ENCODE peak calls at places on chromosomes 13 and 19, in eight cellular contexts. U is stimulated activated CD4-positive, alpha-beta T cell treated with anti-CD3 and anti-CD28 coated beads, Interleukin-12 subunit alpha, Interleukin-12 subunit beta, amount 100 ng/mL, for 48 hours; K is GM12878; P is NCI-H774; F is omental fat pad; A is neuronal stem cell; T is Panc1; G is activated effector memory CD4-positive, alpha-beta T cell treated with anti-CD3 and anti-CD28 coated beads, Interleukin-2, amount 50 U/mL, for 16 hours. S is an unnamed sample.

GRCh38 chr19:7975037-7975436 is 30.4 kb downstream of the ELAVL1 start:
- DNase-seq in U (no peak), K (no peak), P (no peak), F (no peak), A (no peak), T (no peak), G (no peak), S (no peak)

GRCh38 chr13:71249031-71249430 is 618.0 kb downstream of the DACH1 start:
- DNase-seq in U (no peak), K (no peak), P (no peak), F (no peak), A (no peak), T (no peak), G (no peak), S (no peak)

GRCh38 chr19:45442927-45443461 is 19.3 kb upstream of the ERCC1 start:
- DNase-seq in U (no peak), K (no peak), P (no peak), F (peak), A (no peak), T (no peak), G (peak), S (no peak)

GRCh38 chr19:41174297-41174928 is 18.6 kb upstream of the CYP2S1 start:
- DNase-seq in U (no peak), K (no peak), P (no peak), F (no peak), A (no peak), T (no peak), G (no peak), S (no peak)

GRCh38 chr19:42214810-42215209 is 2.7 kb downstream of the DEDD2 start:
- DNase-seq in U (no peak), K (no peak), P (no peak), F (no peak), A (no peak), T (no peak), G (no peak), S (no peak)

GRCh38 chr19:6718741-6719539 is 1.5 kb downstream of the C3 start:
- DNase-seq in U (peak), K (no peak), P (no peak), F (no peak), A (no peak), T (no peak), G (no peak), S (no peak)

GRCh38 chr13:67048084-67048792 is 181.9 kb downstream of the PCDH9 start:
- DNase-seq in U (no peak), K (no peak), P (no peak), F (no peak), A (no peak), T (no peak), G (no peak), S (no peak)

GRCh38 chr13:48457578-48458242 is 44.8 kb upstream of the LPAR6 start:
- DNase-seq in U (no peak), K (no peak), P (no peak), F (no peak), A (no peak), T (no peak), G (no peak), S (no peak)

GRCh38 chr19:49422407-49423277 is 599 bp downstream of the PTH2 start:
- DNase-seq in U (peak), K (no peak), P (no peak), F (no peak), A (peak), T (no peak), G (peak), S (no peak)

GRCh38 chr19:12868540-12869112 is 12.6 kb downstream of the DNASE2 start:
- DNase-seq in U (no peak), K (no peak), P (no peak), F (no peak), A (no peak), T (no peak), G (no peak), S (no peak)